ENCODE peak calls at places on chromosomes 12 and 14, in eight cellular contexts. G is T47D; A is NCI-H1694 treated with DMSO at 0.1 percent for 48 hours; V is fibroblast of lung; X is prostate gland; H is astrocyte; U is SHP77; K is activated T-cell treated with anti-CD3 and anti-CD28 coated beads, Interleukin-2, amount 50 U/mL, for 48 hours. L is an unnamed sample.

GRCh38 chr12:95809000-95809680 is 18.6 kb upstream of the NTN4 start:
- DNase-seq in X (no peak), G (no peak), A (no peak), H (no peak), U (no peak), K (no peak), V (no peak), L (peak; percentile 2)

GRCh38 chr12:51980051-51980808 is 26.5 kb upstream of the TAMALIN start:
- DNase-seq in A (peak; percentile 26), K (peak; percentile 73), G (peak; percentile 86), V (peak; percentile 71), X (peak; percentile 64), H (no peak), U (peak; percentile 45), L (peak; percentile 47)

GRCh38 chr12:122856999-122857671 is 21.9 kb downstream of the HIP1R start:
- DNase-seq in H (no peak), U (no peak), G (no peak), K (no peak), X (no peak), V (peak; percentile 91), A (no peak), L (no peak)

GRCh38 chr12:69069479-69069878 is 136.5 kb upstream of the CPM start:
- DNase-seq in U (no peak), V (no peak), K (no peak), A (no peak), X (no peak), G (no peak), H (no peak), L (no peak)

GRCh38 chr14:54000341-54000811 is 43.8 kb upstream of the BMP4 start:
- DNase-seq in X (no peak), K (no peak), U (no peak), V (no peak), H (peak; percentile 75), G (no peak), A (no peak), L (no peak)

GRCh38 chr12:47236109-47236714 is 156.5 kb upstream of the AMIGO2 start:
- DNase-seq in A (no peak), X (no peak), H (peak; percentile 90), G (no peak), U (no peak), V (peak; percentile 79), K (no peak), L (no peak)

GRCh38 chr12:67107751-67108269 is 161.3 kb upstream of the CAND1 start:
- DNase-seq in V (no peak), X (no peak), K (no peak), H (no peak), U (no peak), G (no peak), A (no peak), L (peak; percentile 58)

GRCh38 chr12:43285248-43285647 is 266.8 kb downstream of the ADAMTS20 start:
- DNase-seq in A (no peak), K (no peak), U (no peak), X (no peak), H (peak; percentile 98), V (peak; percentile 85), G (no peak), L (no peak)

GRCh38 chr14:21058903-21059302 is 1.3 kb downstream of the RNASE8 start:
- DNase-seq in X (no peak), A (no peak), G (no peak), H (no peak), V (no peak), K (no peak), U (no peak), L (no peak)

GRCh38 chr14:56949828-56950227 is 139.5 kb upstream of the OTX2 start:
- DNase-seq in V (no peak), H (peak; percentile 0), U (no peak), X (no peak), A (no peak), G (no peak), K (no peak), L (no peak)

GRCh38 chr12:122893208-122894151 is 2.4 kb downstream of the VPS37B start:
- DNase-seq in K (no peak), U (no peak), X (no peak), V (no peak), G (no peak), A (no peak), H (no peak), L (no peak)

GRCh38 chr12:47770086-47770726 is 2.8 kb upstream of the SLC48A1 start:
- DNase-seq in H (no peak), G (no peak), U (no peak), V (peak; percentile 58), K (no peak), X (no peak), A (no peak), L (no peak)

GRCh38 chr14:68564826-68565760 is 227.8 kb downstream of the ZFP36L1 start:
- DNase-seq in A (no peak), U (no peak), G (peak; percentile 44), X (no peak), K (no peak), V (no peak), H (peak; percentile 49), L (no peak)

GRCh38 chr12:11162494-11162893 is 8.5 kb upstream of the SMIM10L1 start:
- DNase-seq in V (no peak), U (no peak), X (no peak), A (no peak), H (no peak), K (no peak), G (no peak), L (no peak)

GRCh38 chr12:70643927-70644326 is 6.7 kb upstream of the PTPRB start:
- DNase-seq in G (peak; percentile 8), H (no peak), V (no peak), U (no peak), A (no peak), X (no peak), K (no peak), L (no peak)

GRCh38 chr14:88955470-88955869 is 131.0 kb downstream of the TTC8 start:
- DNase-seq in K (no peak), A (peak; percentile 82), X (no peak), U (peak; percentile 54), H (peak; percentile 64), V (no peak), G (no peak), L (peak; percentile 26)

GRCh38 chr14:24310666-24311604 is at the start of gene LTB4R:
- DNase-seq in V (peak; percentile 77), H (peak; percentile 72), A (no peak), U (peak; percentile 80), K (peak; percentile 72), G (no peak), X (peak; percentile 70), L (no peak)

GRCh38 chr12:65510584-65511050 is 232.1 kb downstream of the MSRB3 start:
- DNase-seq in G (no peak), H (peak; percentile 50), X (no peak), U (no peak), V (peak; percentile 70), A (no peak), K (no peak), L (no peak)

GRCh38 chr12:15797818-15798217 is 8.6 kb upstream of the EPS8 start:
- DNase-seq in G (no peak), V (no peak), X (no peak), K (no peak), A (no peak), H (no peak), U (no peak), L (no peak)

GRCh38 chr12:127263621-127264020 is 1003.3 kb upstream of the TMEM132C start:
- DNase-seq in K (no peak), G (no peak), X (no peak), V (no peak), A (no peak), H (no peak), U (no peak), L (no peak)